ENCODE peak calls at places on chromosomes 1 and 21, in four cellular contexts. T is K562, Z is GM12878, M is HepG2. F is an unnamed sample.

GRCh38 chr1:219085988-219086387 is 87.7 kb upstream of the LYPLAL1 start:
- DNase-seq in T (no peak), Z (no peak), M (no peak), F (no peak)

GRCh38 chr21:40355076-40355475 is 487.8 kb downstream of the PCP4 start:
- DNase-seq in T (no peak), Z (no peak), M (no peak), F (no peak)

GRCh38 chr21:16186742-16187141 is 457.0 kb downstream of the USP25 start:
- DNase-seq in T (no peak), Z (no peak), M (no peak), F (no peak)

GRCh38 chr1:30885580-30886513 is 22.7 kb downstream of the SDC3 start:
- DNase-seq in T (peak), Z (no peak), M (no peak), F (no peak)

GRCh38 chr1:25971044-25971881 is 26.6 kb downstream of the PAFAH2 start:
- DNase-seq in T (no peak), Z (no peak), M (no peak), F (no peak)

GRCh38 chr1:58718435-58718834 is 18.6 kb upstream of the MYSM1 start:
- DNase-seq in T (no peak), Z (no peak), M (no peak), F (no peak)

GRCh38 chr21:35150562-35151226 is 101.6 kb upstream of the RUNX1 start:
- DNase-seq in T (no peak), Z (no peak), M (no peak), F (no peak)

GRCh38 chr1:245292571-245292970 is 137.8 kb downstream of the KIF26B start:
- DNase-seq in T (no peak), Z (no peak), M (no peak), F (no peak)

GRCh38 chr21:15754640-15755039 is 24.9 kb downstream of the USP25 start:
- DNase-seq in T (no peak), Z (no peak), M (peak), F (no peak)

GRCh38 chr1:227935826-227936225 is 11.9 kb downstream of the WNT9A start:
- DNase-seq in T (no peak), Z (no peak), M (no peak), F (no peak)

GRCh38 chr21:42426424-42426823 is 22.7 kb downstream of the UBASH3A start:
- DNase-seq in T (no peak), Z (no peak), M (no peak), F (no peak)

GRCh38 chr1:39645411-39646043 is 6.1 kb upstream of the HEYL start:
- DNase-seq in T (no peak), Z (no peak), M (no peak), F (no peak)

GRCh38 chr1:154819628-154820590 is 50.2 kb downstream of the KCNN3 start:
- DNase-seq in T (peak), Z (no peak), M (peak), F (peak)

GRCh38 chr1:29698033-29698432 is 461.7 kb downstream of the PTPRU start:
- DNase-seq in T (peak), Z (no peak), M (peak), F (peak)

DNA sequence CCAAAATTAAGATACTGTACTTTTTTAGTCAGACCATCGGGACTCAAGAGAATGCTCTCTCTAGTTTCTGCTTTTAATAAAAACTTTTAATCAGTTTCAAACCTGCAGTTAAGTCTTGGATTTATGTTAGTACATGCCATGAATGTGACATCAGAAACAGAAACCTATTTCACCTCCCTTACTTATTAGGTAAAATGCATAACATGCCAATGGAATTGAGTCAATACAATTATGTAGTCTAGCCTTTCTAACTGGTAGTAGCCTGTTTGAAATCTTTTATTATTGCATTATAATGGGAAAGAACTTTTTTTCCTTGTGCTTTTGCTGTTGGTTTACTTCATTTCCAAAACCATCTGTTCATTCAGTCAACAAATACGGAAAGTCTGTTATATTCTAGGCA is 4.8 kb downstream of the PHACTR4 start:
- DNase-seq in T (no peak), Z (no peak), M (no peak), F (no peak)
- TF ChIP-seq BHLHE40 in T (no peak), Z (no peak), M (no peak), F (no peak)

GRCh38 chr21:32143222-32143939 is 135.5 kb downstream of the MIS18A start:
- DNase-seq in T (no peak), Z (no peak), M (no peak), F (no peak)
- TF ChIP-seq FOXM1 in T (no peak), Z (no peak), M (no peak), F (no peak)

DNA sequence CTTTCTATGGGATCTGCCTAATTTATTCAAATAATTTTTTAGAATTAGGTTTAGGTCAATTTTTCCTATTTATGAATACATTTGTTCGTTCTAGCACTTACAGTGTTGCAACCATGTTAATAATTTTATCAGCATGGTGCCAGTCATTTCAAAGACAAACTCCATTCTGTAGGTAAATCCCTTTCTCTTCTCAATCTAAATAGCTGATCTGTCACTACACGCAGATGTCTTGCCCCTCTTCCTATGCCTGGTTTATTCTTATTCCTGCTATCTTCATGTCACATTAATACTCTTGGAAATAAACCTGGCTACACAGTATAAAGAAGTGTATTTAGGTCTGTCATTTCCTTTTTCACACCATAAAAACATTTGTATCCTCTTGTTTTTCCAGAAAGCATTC is 1172.4 kb downstream of the BRINP3 start:
- DNase-seq in T (no peak), Z (no peak), M (no peak), F (no peak)
- TF ChIP-seq BHLHE40 in T (no peak), Z (no peak), M (no peak), F (no peak)

GRCh38 chr21:45390831-45391742 is 13.9 kb upstream of the COL18A1 start:
- DNase-seq in T (no peak), Z (no peak), M (no peak), F (no peak)
- TF ChIP-seq FOXM1 in T (no peak), Z (no peak), M (no peak), F (no peak)

GRCh38 chr1:197915797-197916686 is 1.1 kb upstream of the LHX9 start:
- DNase-seq in T (peak), Z (no peak), M (peak), F (peak)
- TF ChIP-seq BHLHE40 in T (no peak), Z (no peak), M (no peak), F (no peak)

GRCh38 chr1:41918450-41919043 is at the start of gene HIVEP3:
- DNase-seq in T (no peak), Z (no peak), M (no peak), F (peak)
- TF ChIP-seq FOXM1 in T (no peak), Z (no peak), M (no peak), F (no peak)

DNA sequence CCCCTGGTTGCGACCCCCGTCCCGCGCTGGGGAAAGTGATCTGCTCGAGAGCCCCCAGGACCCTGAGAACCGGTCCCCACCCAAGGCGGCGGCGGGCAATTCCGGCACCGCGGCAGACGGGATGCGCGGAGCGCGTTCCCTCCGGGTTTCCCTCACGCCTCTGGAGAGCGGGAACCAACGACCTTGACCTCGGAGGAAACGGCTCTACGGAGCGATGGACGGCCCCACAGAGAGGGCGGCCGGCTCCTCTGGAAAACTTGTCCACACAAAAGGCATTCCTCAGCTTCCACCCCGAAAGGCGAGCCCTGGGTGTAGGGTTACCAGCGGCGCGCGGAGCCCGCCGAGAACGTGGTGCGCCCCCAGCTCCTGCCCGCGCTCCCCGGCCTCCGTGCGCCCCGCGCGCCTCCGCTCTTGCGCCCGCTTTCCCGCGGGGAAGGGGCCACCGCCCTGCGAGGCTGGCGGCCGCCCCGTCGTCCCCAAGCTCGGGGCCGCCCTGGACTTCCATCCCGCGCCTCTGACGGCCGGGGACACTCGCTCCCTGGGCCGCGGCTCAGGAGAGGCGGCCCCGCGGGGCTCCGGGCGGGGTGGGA is 391 bp upstream of the KIAA1614 start:
- DNase-seq in T (no peak), Z (no peak), M (no peak), F (no peak)
- TF ChIP-seq BHLHE40 in T (no peak), Z (no peak), M (no peak), F (no peak)

GRCh38 chr1:198173832-198174231 is 17.0 kb downstream of the NEK7 start:
- DNase-seq in T (no peak), Z (no peak), M (no peak), F (no peak)
- TF ChIP-seq FOXM1 in T (no peak), Z (no peak), M (no peak), F (no peak)

GRCh38 chr1:94105501-94105952 is 15.4 kb downstream of the ABCA4 start:
- DNase-seq in T (no peak), Z (no peak), M (no peak), F (no peak)

GRCh38 chr1:94103608-94104007 is 17.3 kb downstream of the ABCA4 start:
- DNase-seq in T (no peak), Z (no peak), M (no peak), F (no peak)

GRCh38 chr1:94104776-94105462 is 16.0 kb downstream of the ABCA4 start:
- DNase-seq in T (no peak), Z (no peak), M (no peak), F (no peak)

GRCh38 chr1:94105957-94106529 is 14.9 kb downstream of the ABCA4 start:
- DNase-seq in T (no peak), Z (no peak), M (no peak), F (no peak)

DNA sequence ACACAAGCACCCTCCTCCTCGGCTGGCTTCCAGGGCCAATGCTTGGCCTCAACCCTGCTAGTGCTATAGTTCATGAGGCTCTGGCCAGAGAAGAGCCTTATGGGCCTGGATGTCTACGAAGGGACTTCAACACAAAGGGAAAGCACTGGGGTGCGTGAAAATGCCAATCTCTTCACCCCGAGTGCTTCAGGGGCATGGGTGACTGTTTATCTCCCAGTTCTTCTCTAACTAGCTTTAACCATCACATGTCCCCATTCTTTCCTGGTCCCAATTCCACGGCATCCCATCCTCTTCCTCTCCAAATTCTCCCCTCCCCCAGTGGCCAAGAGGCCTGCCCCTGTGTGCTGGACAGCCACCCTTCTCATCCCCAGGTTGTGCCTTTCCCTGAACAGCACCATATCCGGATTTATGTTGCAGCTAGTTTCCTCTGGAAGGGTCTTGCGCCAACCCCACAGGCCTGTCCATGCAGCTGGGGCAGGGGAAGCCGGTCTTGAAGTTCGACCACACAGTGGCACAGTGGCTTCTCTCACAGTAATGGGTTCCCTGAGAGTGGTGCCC is 16.7 kb downstream of the ABCA4 start:
- DNase-seq in T (no peak), Z (no peak), M (no peak), F (no peak)
- TF ChIP-seq BHLHE40 in T (no peak), Z (no peak), M (no peak), F (no peak)

DNA sequence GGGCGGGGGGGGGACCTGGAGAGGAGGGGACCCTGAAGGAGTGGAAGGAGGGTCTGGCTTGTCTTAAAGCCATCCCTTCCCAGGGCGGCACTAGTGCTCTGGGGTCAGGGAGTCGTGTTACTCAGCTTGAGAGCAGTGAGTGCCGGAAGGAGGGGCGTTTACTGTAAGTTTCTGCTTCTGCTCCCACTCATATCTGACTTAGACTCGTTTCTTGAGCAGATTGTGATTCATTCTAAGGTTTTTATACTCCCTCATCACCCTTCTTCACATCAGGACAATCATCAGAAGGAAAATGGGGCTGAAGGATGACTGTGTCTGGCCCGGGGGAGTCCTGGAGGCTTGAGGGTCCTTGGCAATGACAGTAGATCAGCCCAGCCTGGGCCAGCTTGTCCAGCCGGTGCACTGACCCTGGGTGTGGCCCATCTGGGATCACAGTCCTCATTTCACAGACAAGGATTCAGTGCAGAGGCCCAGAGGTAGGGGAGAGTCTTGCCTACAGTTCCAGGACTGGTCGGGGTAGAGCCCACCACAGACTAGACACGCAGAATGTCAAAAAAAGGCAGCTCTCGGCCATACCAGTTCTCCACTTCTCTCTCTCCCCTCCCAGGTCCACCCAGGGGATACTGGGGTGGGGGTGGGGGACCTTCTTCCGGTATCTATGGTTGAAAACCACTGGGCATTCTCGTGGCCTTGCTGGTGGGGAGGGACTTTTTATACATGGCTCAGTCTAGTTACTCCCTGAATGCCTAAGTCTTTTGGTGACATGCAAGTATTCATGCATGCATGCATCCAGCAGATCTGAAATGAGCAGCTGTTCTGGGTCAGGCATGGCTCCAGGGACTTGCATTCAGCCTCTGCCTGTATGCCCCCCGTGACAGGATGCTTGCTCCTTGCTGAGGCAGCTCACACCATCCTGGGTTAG is 5.1 kb downstream of the TNFRSF8 start:
- DNase-seq in T (peak), Z (peak), M (no peak), F (no peak)
- TF ChIP-seq FOXM1 in T (no peak), Z (peak), M (no peak), F (no peak)

F was measured in HEK293T.